ENCODE peak calls at places on chromosomes 6 and 20, in seven cellular contexts. O is tibial nerve, R is suprapubic skin, A is T-helper 17 cell, Z is GM23248, S is hypothalamus, I is Right ventricle myocardium superior. N is an unnamed sample.

GRCh38 chr20:63533871-63534393 is 3.2 kb downstream of the PTK6 start:
- DNase-seq in O (no peak), R (no peak), A (no peak), Z (no peak), S (no peak), I (no peak), N (no peak)

GRCh38 chr6:11224966-11225463 is 7.5 kb downstream of the NEDD9 start:
- DNase-seq in O (no peak), R (no peak), A (no peak), Z (no peak), S (no peak), I (no peak), N (no peak)

GRCh38 chr20:63123326-63123725 is 92.6 kb downstream of the YTHDF1 start:
- DNase-seq in O (no peak), R (peak), A (no peak), Z (no peak), S (no peak), I (no peak), N (no peak)

GRCh38 chr6:15077006-15077405 is 168.9 kb upstream of the JARID2 start:
- DNase-seq in O (no peak), R (no peak), A (no peak), Z (peak), S (no peak), I (no peak), N (no peak)

GRCh38 chr20:32580970-32581838 is 3.9 kb downstream of the NOL4L start:
- DNase-seq in O (no peak), R (no peak), A (no peak), Z (no peak), S (no peak), I (no peak), N (no peak)

GRCh38 chr6:124164363-124164762 is 360.7 kb downstream of the NKAIN2 start:
- DNase-seq in O (no peak), R (no peak), A (no peak), Z (no peak), S (no peak), I (no peak), N (no peak)

GRCh38 chr6:151494235-151494950 is 576 bp downstream of the CCDC170 start:
- DNase-seq in O (peak), R (no peak), A (no peak), Z (peak), S (no peak), I (peak), N (no peak)

GRCh38 chr6:169310983-169311382 is 57.3 kb upstream of the THBS2 start:
- DNase-seq in O (no peak), R (no peak), A (no peak), Z (no peak), S (no peak), I (no peak), N (no peak)

GRCh38 chr6:121305957-121306607 is 28.2 kb downstream of the TBC1D32 start:
- DNase-seq in O (no peak), R (no peak), A (no peak), Z (peak), S (no peak), I (no peak), N (no peak)

GRCh38 chr20:63538204-63539091 is 1.3 kb upstream of the PTK6 start:
- DNase-seq in O (no peak), R (no peak), A (peak), Z (no peak), S (no peak), I (no peak), N (peak)

GRCh38 chr6:5729813-5730212 is 276.9 kb downstream of the NRN1 start:
- DNase-seq in O (no peak), R (no peak), A (no peak), Z (no peak), S (no peak), I (no peak), N (no peak)

GRCh38 chr6:116682334-116682712 is 1.3 kb downstream of the KPNA5 start:
- DNase-seq in O (no peak), R (no peak), A (no peak), Z (peak), S (no peak), I (no peak), N (no peak)

GRCh38 chr6:133241901-133242760 is 974 bp downstream of the EYA4 start:
- DNase-seq in O (peak), R (no peak), A (no peak), Z (peak), S (no peak), I (peak), N (no peak)

GRCh38 chr6:53290547-53291510 is 57.9 kb downstream of the ELOVL5 start:
- DNase-seq in O (no peak), R (no peak), A (no peak), Z (no peak), S (no peak), I (no peak), N (no peak)

GRCh38 chr6:25876203-25876602 is 2.2 kb upstream of the SLC17A3 start:
- DNase-seq in O (no peak), R (no peak), A (no peak), Z (no peak), S (no peak), I (no peak), N (no peak)

GRCh38 chr6:45741437-45742166 is 274.1 kb downstream of the CLIC5 start:
- DNase-seq in O (peak), R (no peak), A (no peak), Z (peak), S (no peak), I (no peak), N (no peak)

GRCh38 chr6:112253842-112254816 is at the start of gene LAMA4:
- DNase-seq in O (peak), R (peak), A (no peak), Z (peak), S (no peak), I (peak), N (peak)

GRCh38 chr20:49210750-49211110 is 8.5 kb upstream of the DDX27 start:
- DNase-seq in O (no peak), R (no peak), A (no peak), Z (no peak), S (no peak), I (no peak), N (no peak)

GRCh38 chr6:20632696-20633095 is 98.4 kb downstream of the CDKAL1 start:
- DNase-seq in O (no peak), R (no peak), A (no peak), Z (no peak), S (no peak), I (no peak), N (no peak)

N was measured in H54.